ENCODE peak calls at places on chromosomes 3 and 15, in ten cellular contexts. Q is IMR-90, L is mammary epithelial cell, Z is breast epithelium, D is astrocyte, X is upper lobe of right lung, M is A549, C is pancreas, B is psoas muscle, J is transverse colon. T is an unnamed sample. For H3K9me3, the result is how much of the 10 kb centered on the place peaks cover.

GRCh38 chr3:113231827-113232253 is 20.5 kb downstream of the BOC start:
- DNase-seq in Q (peak), L (peak), Z (no peak), D (peak), X (no peak), M (peak), C (peak), B (no peak), J (no peak), T (no peak)

GRCh38 chr3:184508938-184509337 is 52.6 kb upstream of the EPHB3 start:
- DNase-seq in Q (no peak), L (no peak), Z (no peak), D (no peak), X (no peak), M (no peak), C (no peak), B (no peak), J (no peak), T (no peak)

GRCh38 chr15:92886229-92886628 is 13.9 kb upstream of the CHD2 start:
- DNase-seq in Q (no peak), L (peak), Z (no peak), D (no peak), X (no peak), M (no peak), C (no peak), B (no peak), J (no peak), T (no peak)

GRCh38 chr15:89494941-89495637 is 1.3 kb downstream of the RHCG start:
- DNase-seq in Q (no peak), L (no peak), Z (no peak), D (no peak), X (no peak), M (peak), C (no peak), B (no peak), J (peak), T (no peak)

GRCh38 chr15:93088200-93088980 is 621 bp downstream of the RGMA start:
- DNase-seq in Q (no peak), L (peak), Z (no peak), D (peak), X (peak), M (peak), C (peak), B (peak), J (no peak), T (no peak)

GRCh38 chr3:133293397-133294107 is 106.3 kb upstream of the BFSP2 start:
- DNase-seq in Q (no peak), L (no peak), Z (no peak), D (peak), X (no peak), M (no peak), C (no peak), B (no peak), J (no peak), T (no peak)

GRCh38 chr3:179513867-179514266 is 48.9 kb upstream of the ACTL6A start:
- DNase-seq in Q (peak), L (peak), Z (no peak), D (no peak), X (no peak), M (no peak), C (no peak), B (no peak), J (no peak), T (no peak)

GRCh38 chr3:183895296-183895695 is 10.6 kb upstream of the PARL start:
- DNase-seq in Q (peak), L (peak), Z (no peak), D (peak), X (no peak), M (peak), C (peak), B (no peak), J (peak), T (no peak)

GRCh38 chr15:45105586-45105985 is 8.4 kb downstream of the DUOX2 start:
- DNase-seq in Q (no peak), L (no peak), Z (peak), D (no peak), X (peak), M (no peak), C (no peak), B (no peak), J (no peak), T (no peak)

GRCh38 chr3:138186803-138187295 is 252 bp upstream of the ARMC8 start:
- DNase-seq in Q (peak), L (peak), Z (peak), D (peak), X (peak), M (peak), C (peak), B (peak), J (peak), T (peak)

GRCh38 chr3:48595526-48596121 is 495 bp upstream of the COL7A1 start:
- DNase-seq in Q (peak), L (peak), Z (peak), D (peak), X (no peak), M (peak), C (peak), B (peak), J (peak), T (peak)

GRCh38 chr15:80418892-80419537 is 14.8 kb downstream of the ARNT2 start:
- DNase-seq in Q (peak), L (peak), Z (no peak), D (peak), X (no peak), M (peak), C (peak), B (no peak), J (no peak), T (no peak)
- TF ChIP-seq CTCF in Q (peak), L (peak), Z (no peak), D (peak), X (peak), M (peak), C (peak), B (peak), J (peak), T (peak)

DNA sequence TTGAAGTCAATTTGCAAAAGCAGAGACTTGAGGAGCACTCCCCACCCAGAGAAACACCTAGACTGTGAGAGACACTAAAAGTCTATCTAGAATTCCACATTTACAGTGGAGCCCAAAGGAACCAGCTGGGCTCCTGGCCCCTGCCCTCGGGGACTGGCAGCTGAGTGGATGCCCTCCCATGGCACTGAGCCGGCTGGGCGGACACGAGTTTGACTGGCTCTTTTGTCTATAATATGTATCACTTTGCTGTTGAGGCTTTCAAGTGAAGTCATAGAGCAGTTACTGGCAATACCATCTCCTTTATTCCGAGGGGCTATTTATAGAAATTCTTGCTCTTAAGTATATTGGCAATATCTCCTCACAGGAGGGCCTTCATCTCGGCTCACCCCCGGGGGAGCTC is 65.8 kb upstream of the TNFAIP8L3 start:
- DNase-seq in Q (no peak), L (no peak), Z (no peak), D (no peak), X (no peak), M (no peak), C (no peak), B (no peak), J (no peak), T (no peak)
- H3K27ac ChIP-seq in Q (no peak), L (no peak), Z (no peak), D (no peak), X (no peak), M (no peak), C (no peak), B (no peak), J (no peak), T (no peak)

DNA sequence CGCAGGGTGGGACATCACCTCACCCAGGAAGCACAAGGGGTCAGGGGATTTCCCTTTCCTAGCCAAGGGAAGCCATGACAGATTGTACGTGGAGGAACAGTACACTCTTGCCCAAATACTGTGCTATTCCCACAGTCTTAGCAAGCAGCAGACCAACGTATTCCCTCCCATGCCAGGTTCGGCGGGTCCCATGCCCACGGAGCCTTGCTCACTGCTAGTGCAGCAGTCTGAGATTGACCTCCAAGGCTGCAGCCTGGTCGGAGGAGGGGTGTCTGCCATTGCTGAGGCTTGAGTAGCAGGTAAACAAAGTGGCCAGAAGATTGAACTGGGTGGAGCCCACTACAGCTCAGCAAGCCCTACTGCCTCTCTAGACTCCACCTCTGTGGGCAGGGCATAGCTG is 39.0 kb downstream of the ALDH1A2 start:
- DNase-seq in Q (no peak), L (no peak), Z (no peak), D (no peak), X (no peak), M (no peak), C (no peak), B (no peak), J (no peak), T (no peak)
- H3K9me3 ChIP-seq in Q (under half), L (under half), Z (half or more), D (under half), X (under half), M (under half), C (under half), B (under half), J (under half), T (under half)

DNA sequence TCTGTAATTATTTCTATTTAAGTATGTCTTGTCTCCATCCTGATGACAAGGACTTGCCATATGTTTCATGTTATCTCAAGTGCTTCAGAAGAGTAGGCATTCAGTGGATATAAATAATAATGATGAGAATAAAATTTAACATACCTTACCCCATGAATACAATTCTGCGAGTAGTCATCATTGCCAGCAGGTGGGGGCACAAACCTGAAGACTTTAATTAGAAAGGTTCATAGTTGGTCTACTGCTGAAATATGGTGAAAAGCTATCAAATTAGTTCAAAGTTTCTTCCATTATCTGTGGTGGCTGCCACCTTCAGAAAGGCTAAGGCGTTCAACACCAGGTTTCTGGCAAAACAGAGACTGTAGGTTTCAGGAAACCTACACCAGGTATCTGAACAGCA is 100.9 kb downstream of the P3H2 start:
- DNase-seq in Q (no peak), L (no peak), Z (no peak), D (no peak), X (no peak), M (no peak), C (no peak), B (no peak), J (no peak), T (no peak)
- TF ChIP-seq CTCF in Q (no peak), L (no peak), Z (no peak), D (no peak), X (no peak), M (no peak), C (no peak), B (no peak), J (no peak), T (no peak)

DNA sequence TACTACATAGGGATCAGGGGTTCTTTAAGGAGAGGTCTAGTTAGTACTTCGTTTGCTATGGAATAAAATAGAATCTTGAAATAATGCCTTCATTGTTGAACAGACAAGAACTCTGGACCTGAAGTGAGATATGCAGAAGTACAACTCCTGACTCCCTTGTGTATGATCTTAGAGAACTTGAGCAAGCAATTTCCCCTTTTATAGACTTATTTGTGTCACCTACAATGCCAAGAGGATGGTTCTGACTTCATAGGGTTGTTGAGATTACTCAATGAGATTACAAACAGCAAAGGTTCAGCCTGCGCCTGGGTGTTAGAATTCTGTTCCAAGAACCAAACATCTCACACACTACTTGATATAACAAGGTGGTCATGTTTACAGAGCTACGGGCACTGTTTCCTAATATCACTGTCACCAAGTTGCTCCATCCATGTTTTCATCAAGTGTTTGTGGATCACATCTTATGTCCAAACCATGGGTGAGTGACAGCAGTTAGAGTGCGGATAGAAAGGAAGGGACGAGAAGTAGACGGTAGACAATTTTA is 76.7 kb upstream of the ADAMTS9 start:
- DNase-seq in Q (no peak), L (no peak), Z (no peak), D (no peak), X (no peak), M (no peak), C (no peak), B (no peak), J (no peak), T (no peak)
- H3K27ac ChIP-seq in Q (no peak), L (no peak), Z (no peak), D (no peak), X (no peak), M (no peak), C (no peak), B (no peak), J (no peak), T (no peak)

GRCh38 chr3:6929918-6930317 is 69.0 kb downstream of the GRM7 start:
- DNase-seq in Q (no peak), L (no peak), Z (no peak), D (no peak), X (no peak), M (no peak), C (no peak), B (no peak), J (no peak), T (no peak)
- H3K9me3 ChIP-seq in Q (under half), L (under half), Z (under half), D (under half), X (under half), M (under half), C (under half), B (under half), J (under half), T (under half)

GRCh38 chr15:75928680-75929608 is 25.3 kb downstream of the FBXO22 start:
- DNase-seq in Q (peak), L (no peak), Z (no peak), D (no peak), X (no peak), M (peak), C (peak), B (no peak), J (peak), T (no peak)
- TF ChIP-seq CTCF in Q (peak), L (no peak), Z (no peak), D (peak), X (no peak), M (peak), C (no peak), B (no peak), J (no peak), T (no peak)

GRCh38 chr3:17129550-17129949 is 244.8 kb downstream of the PLCL2 start:
- DNase-seq in Q (no peak), L (no peak), Z (no peak), D (no peak), X (no peak), M (no peak), C (no peak), B (no peak), J (no peak), T (no peak)
- H3K27ac ChIP-seq in Q (no peak), L (no peak), Z (no peak), D (no peak), X (no peak), M (no peak), C (no peak), B (no peak), J (no peak), T (no peak)

DNA sequence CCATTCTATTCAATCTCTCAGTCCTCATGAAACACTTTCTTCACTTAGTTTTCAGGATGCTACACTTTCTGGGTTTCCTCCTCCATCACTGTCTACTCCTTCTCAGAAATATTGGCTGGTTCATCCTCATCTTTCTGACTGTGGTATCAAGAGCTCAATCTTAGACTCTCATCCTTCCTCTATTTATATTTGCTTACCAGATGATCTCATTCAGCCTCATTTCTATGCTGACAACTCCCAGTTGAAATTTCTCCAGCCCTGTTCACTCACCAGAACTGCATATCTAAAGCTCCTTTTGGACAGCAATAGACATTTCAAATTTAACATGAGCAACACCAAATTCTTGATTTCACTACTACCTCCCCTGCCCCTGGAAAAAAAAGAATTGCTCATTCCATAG is 48.0 kb upstream of the FBN1 start:
- DNase-seq in Q (peak), L (no peak), Z (no peak), D (peak), X (no peak), M (no peak), C (no peak), B (no peak), J (no peak), T (no peak)
- H3K9me3 ChIP-seq in Q (under half), L (under half), Z (under half), D (under half), X (under half), M (under half), C (under half), B (under half), J (under half), T (under half)